ENCODE peak calls at places on chromosome 5, in five cellular contexts. R is mesendoderm, A is IMR-90, G is mesenchymal stem cell, Z is trophoblast cell. J is an unnamed sample.

GRCh38 chr5:133292300-133292699 is 240.5 kb downstream of the HSPA4 start:
- DNase-seq in R (peak; percentile 14), A (no peak), Z (no peak), G (no peak), J (no peak)

GRCh38 chr5:99105216-99105615 is 176.4 kb upstream of the CHD1 start:
- DNase-seq in Z (no peak), R (no peak), G (peak; percentile 33), A (no peak), J (no peak)

GRCh38 chr5:10656176-10656830 is 92.4 kb downstream of the ANKRD33B start:
- DNase-seq in G (no peak), Z (no peak), R (no peak), A (peak; percentile 54), J (no peak)

GRCh38 chr5:25418978-25419377 is 774.2 kb upstream of the CDH10 start:
- DNase-seq in Z (no peak), R (no peak), A (no peak), G (no peak), J (no peak)

GRCh38 chr5:1000329-1000728 is 8.3 kb upstream of the NKD2 start:
- DNase-seq in R (no peak), G (no peak), Z (no peak), A (no peak), J (no peak)

GRCh38 chr5:95788493-95788892 is 34.0 kb downstream of the GLRX start:
- DNase-seq in R (no peak), A (no peak), G (no peak), Z (no peak), J (no peak)

GRCh38 chr5:158390556-158390955 is 531.6 kb upstream of the CLINT1 start:
- DNase-seq in R (no peak), G (peak; percentile 78), Z (no peak), A (peak; percentile 87), J (no peak)

GRCh38 chr5:37837101-37838032 is 2.5 kb downstream of the GDNF start:
- DNase-seq in R (peak; percentile 74), Z (peak; percentile 77), G (peak; percentile 81), A (peak; percentile 77), J (peak; percentile 65)

GRCh38 chr5:178155065-178155464 is 1.4 kb upstream of the NHP2 start:
- DNase-seq in R (no peak), Z (no peak), A (peak; percentile 16), G (no peak), J (no peak)

GRCh38 chr5:178152491-178153444 is 917 bp downstream of the NHP2 start:
- DNase-seq in R (no peak), A (peak; percentile 12), Z (no peak), G (peak; percentile 19), J (no peak)

GRCh38 chr5:178149199-178149932 is 4.3 kb downstream of the NHP2 start:
- DNase-seq in G (no peak), Z (no peak), A (peak; percentile 19), R (no peak), J (no peak)

GRCh38 chr5:178150977-178151734 is 2.5 kb downstream of the NHP2 start:
- DNase-seq in R (peak; percentile 42), A (no peak), G (peak; percentile 26), Z (no peak), J (no peak)

GRCh38 chr5:178153530-178154340 is at the start of gene NHP2:
- DNase-seq in Z (peak; percentile 99), G (peak; percentile 99), R (peak; percentile 99), A (peak; percentile 99), J (peak; percentile 98)
- H2BK5ac ChIP-seq in Z (peak within 1 kb of the TSS; percentile 7), G (no peak within 1 kb of the TSS), R (no peak within 1 kb of the TSS), A (no peak within 1 kb of the TSS), J (no peak within 1 kb of the TSS)

GRCh38 chr5:76952795-76953536 is at the start of gene CRHBP:
- DNase-seq in R (peak; percentile 60), A (no peak), G (no peak), Z (no peak), J (no peak)

GRCh38 chr5:76958976-76959767 is 6.3 kb downstream of the CRHBP start:
- DNase-seq in Z (no peak), G (peak; percentile 71), A (peak; percentile 70), R (peak; percentile 65), J (no peak)

GRCh38 chr5:76956033-76956432 is 3.2 kb downstream of the CRHBP start:
- DNase-seq in G (no peak), A (no peak), R (peak; percentile 46), Z (no peak), J (no peak)

GRCh38 chr5:76953551-76954382 is 922 bp downstream of the CRHBP start:
- DNase-seq in A (no peak), R (peak; percentile 34), G (peak; percentile 44), Z (no peak), J (peak; percentile 37)

GRCh38 chr5:76954383-76954763 is 1.5 kb downstream of the CRHBP start:
- DNase-seq in R (peak; percentile 28), Z (no peak), A (no peak), G (no peak), J (no peak)
- H3K4me3 ChIP-seq in R (peak overlapping the region; percentile 50), Z (no peak overlapping the region), A (no peak overlapping the region), G (peak overlapping the region; percentile 72), J (peak overlapping the region; percentile 76)

GRCh38 chr5:33073856-33074255 is 362.7 kb downstream of the NPR3 start:
- DNase-seq in A (peak; percentile 60), Z (peak; percentile 60), G (peak; percentile 30), R (no peak), J (no peak)
- H3K4me2 ChIP-seq in A (peak overlapping the region; percentile 19), Z (no peak overlapping the region), G (no peak overlapping the region), R (no peak overlapping the region), J (no peak overlapping the region)

GRCh38 chr5:113276493-113276892 is 158.3 kb downstream of the TSSK1B start:
- DNase-seq in Z (no peak), A (no peak), R (no peak), G (no peak), J (no peak)

GRCh38 chr5:113276001-113276400 is 158.8 kb downstream of the TSSK1B start:
- DNase-seq in G (no peak), A (no peak), Z (no peak), R (no peak), J (no peak)

GRCh38 chr5:113271753-113272454 is 162.9 kb downstream of the TSSK1B start:
- DNase-seq in A (no peak), R (no peak), G (no peak), Z (no peak), J (no peak)

GRCh38 chr5:113273949-113274348 is 160.8 kb downstream of the TSSK1B start:
- DNase-seq in R (no peak), Z (no peak), G (no peak), A (no peak), J (no peak)

DNA sequence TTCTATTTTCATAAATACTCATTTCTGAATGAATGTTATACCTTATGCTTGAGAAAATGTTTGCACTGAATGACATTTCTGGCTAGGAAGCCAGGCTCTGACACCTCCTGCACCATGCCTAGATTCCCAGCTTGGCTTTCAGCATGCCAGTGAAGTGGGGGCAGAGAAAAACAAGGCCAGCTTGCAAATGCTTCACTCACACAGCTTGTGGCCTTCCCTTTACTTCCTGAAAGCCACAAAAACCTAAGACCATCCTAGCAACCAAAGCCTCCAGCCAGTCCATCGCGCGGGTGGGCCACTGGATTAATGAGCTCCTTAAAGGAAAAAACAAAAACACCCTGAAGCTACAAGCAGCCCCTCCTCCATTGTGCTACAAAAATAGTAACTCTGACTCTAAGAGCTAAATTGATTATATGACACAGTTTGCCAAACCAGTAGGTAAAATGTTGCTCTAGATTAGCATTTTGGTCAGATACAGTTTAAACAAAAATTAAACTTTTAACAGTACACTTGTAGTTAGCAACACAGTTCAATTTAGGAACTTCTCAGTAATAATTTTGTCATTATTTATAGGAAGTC is 159.9 kb downstream of the TSSK1B start:
- DNase-seq in R (peak; percentile 80), Z (no peak), G (no peak), A (no peak), J (peak; percentile 61)
- H2BK5ac ChIP-seq in R (no peak overlapping the region), Z (no peak overlapping the region), G (no peak overlapping the region), A (no peak overlapping the region), J (no peak overlapping the region)